ENCODE peak calls at places on chromosomes 5 and 9, in four cellular contexts. One of them, this sample, is unnamed.

GRCh38 chr9:135070198-135070951 is 17.1 kb upstream of the OLFM1 start:
- DNase-seq in psoas muscle: no peak
- DNase-seq in T-helper 2 cell: no peak
- DNase-seq in NCI-H524 treated with DMSO at 0.1 percent for 48 hours: peak
- DNase-seq in this sample: peak

GRCh38 chr9:131013771-131014676 is 5.0 kb downstream of the LAMC3 start:
- DNase-seq in psoas muscle: no peak
- DNase-seq in T-helper 2 cell: no peak
- DNase-seq in NCI-H524 treated with DMSO at 0.1 percent for 48 hours: no peak
- DNase-seq in this sample: no peak

GRCh38 chr5:175847503-175847902 is 23.9 kb upstream of the CPLX2 start:
- DNase-seq in psoas muscle: no peak
- DNase-seq in T-helper 2 cell: no peak
- DNase-seq in NCI-H524 treated with DMSO at 0.1 percent for 48 hours: no peak
- DNase-seq in this sample: no peak

GRCh38 chr9:112308576-112308975 is 24.8 kb downstream of the PTBP3 start:
- DNase-seq in psoas muscle: no peak
- DNase-seq in T-helper 2 cell: no peak
- DNase-seq in NCI-H524 treated with DMSO at 0.1 percent for 48 hours: peak
- DNase-seq in this sample: no peak

GRCh38 chr5:65141487-65141886 is 340.2 kb downstream of the ADAMTS6 start:
- DNase-seq in psoas muscle: no peak
- DNase-seq in T-helper 2 cell: no peak
- DNase-seq in NCI-H524 treated with DMSO at 0.1 percent for 48 hours: no peak
- DNase-seq in this sample: no peak

GRCh38 chr5:81425569-81425968 is 31.6 kb upstream of the ACOT12 start:
- DNase-seq in psoas muscle: no peak
- DNase-seq in T-helper 2 cell: no peak
- DNase-seq in NCI-H524 treated with DMSO at 0.1 percent for 48 hours: no peak
- DNase-seq in this sample: no peak

GRCh38 chr9:34459941-34460340 is 1.3 kb downstream of the DNAI1 start:
- DNase-seq in psoas muscle: no peak
- DNase-seq in T-helper 2 cell: no peak
- DNase-seq in NCI-H524 treated with DMSO at 0.1 percent for 48 hours: no peak
- DNase-seq in this sample: no peak

GRCh38 chr9:124675261-124676158 is 95.6 kb downstream of the NR6A1 start:
- DNase-seq in psoas muscle: no peak
- DNase-seq in T-helper 2 cell: no peak
- DNase-seq in NCI-H524 treated with DMSO at 0.1 percent for 48 hours: no peak
- DNase-seq in this sample: no peak

GRCh38 chr5:160619381-160619780 is 197.7 kb downstream of the PTTG1 start:
- DNase-seq in psoas muscle: no peak
- DNase-seq in T-helper 2 cell: no peak
- DNase-seq in NCI-H524 treated with DMSO at 0.1 percent for 48 hours: no peak
- DNase-seq in this sample: no peak

GRCh38 chr5:54302267-54302687 is 8.1 kb downstream of the ARL15 start:
- DNase-seq in psoas muscle: no peak
- DNase-seq in T-helper 2 cell: no peak
- DNase-seq in NCI-H524 treated with DMSO at 0.1 percent for 48 hours: no peak
- DNase-seq in this sample: no peak

GRCh38 chr5:138869763-138870500 is 5.2 kb downstream of the LRRTM2 start:
- DNase-seq in psoas muscle: no peak
- DNase-seq in T-helper 2 cell: no peak
- DNase-seq in NCI-H524 treated with DMSO at 0.1 percent for 48 hours: no peak
- DNase-seq in this sample: no peak

GRCh38 chr9:130732793-130733221 is 39.2 kb downstream of the EXOSC2 start:
- DNase-seq in psoas muscle: no peak
- DNase-seq in T-helper 2 cell: no peak
- DNase-seq in NCI-H524 treated with DMSO at 0.1 percent for 48 hours: no peak
- DNase-seq in this sample: no peak

GRCh38 chr5:34511915-34512314 is 144.2 kb upstream of the RAI14 start:
- DNase-seq in psoas muscle: no peak
- DNase-seq in T-helper 2 cell: no peak
- DNase-seq in NCI-H524 treated with DMSO at 0.1 percent for 48 hours: no peak
- DNase-seq in this sample: peak

GRCh38 chr9:69919461-69920061 is 98.9 kb downstream of the CFAP95 start:
- DNase-seq in psoas muscle: no peak
- DNase-seq in T-helper 2 cell: no peak
- DNase-seq in NCI-H524 treated with DMSO at 0.1 percent for 48 hours: no peak
- DNase-seq in this sample: no peak

GRCh38 chr9:84966876-84967830 is 297.6 kb downstream of the NTRK2 start:
- DNase-seq in psoas muscle: no peak
- DNase-seq in T-helper 2 cell: no peak
- DNase-seq in NCI-H524 treated with DMSO at 0.1 percent for 48 hours: no peak
- DNase-seq in this sample: no peak

This sample was measured in tibial artery.